ENCODE peak calls at places on chromosomes 1 and 21, in five cellular contexts. Y, R, G, Q and K are unnamed samples.

GRCh38 chr1:116997666-116998065 is 3.9 kb upstream of the CD101 start:
- DNase-seq in Q (no peak), R (no peak), G (no peak), Y (no peak), K (peak; percentile 58)

GRCh38 chr1:218339267-218339831 is 5.8 kb upstream of the TGFB2 start:
- DNase-seq in G (no peak), R (no peak), Q (no peak), Y (no peak), K (peak; percentile 62)

GRCh38 chr1:54356680-54357147 is 49.5 kb downstream of the SSBP3 start:
- DNase-seq in Y (no peak), G (peak; percentile 21), Q (no peak), R (no peak), K (no peak)

GRCh38 chr21:37565530-37566223 is 199.1 kb downstream of the DYRK1A start:
- DNase-seq in Y (no peak), Q (peak; percentile 16), R (no peak), G (no peak), K (peak; percentile 47)

GRCh38 chr1:211642870-211643269 is 32.6 kb downstream of the NEK2 start:
- DNase-seq in Y (no peak), Q (no peak), G (no peak), R (no peak), K (no peak)

GRCh38 chr1:54645806-54646676 is 4.5 kb downstream of the MROH7 start:
- DNase-seq in Y (no peak), Q (no peak), G (no peak), R (no peak), K (peak; percentile 8)

GRCh38 chr1:170674239-170674638 is 10.3 kb downstream of the PRRX1 start:
- DNase-seq in R (no peak), G (no peak), Y (no peak), Q (no peak), K (peak; percentile 94)

GRCh38 chr1:220189750-220190347 is 82.4 kb downstream of the RAB3GAP2 start:
- DNase-seq in Y (no peak), Q (no peak), R (no peak), G (no peak), K (peak; percentile 53)

GRCh38 chr1:6515771-6516170 is 24.3 kb upstream of the PLEKHG5 start:
- DNase-seq in Y (no peak), Q (no peak), R (no peak), G (no peak), K (no peak)

GRCh38 chr1:220881918-220882891 is 3.0 kb downstream of the HLX start:
- DNase-seq in R (peak; percentile 71), G (no peak), Y (no peak), Q (no peak), K (peak; percentile 50)

GRCh38 chr1:8027748-8028631 is 1.9 kb upstream of the ERRFI1 start:
- DNase-seq in R (no peak), Y (no peak), Q (no peak), G (no peak), K (peak; percentile 94)

GRCh38 chr1:228014235-228014930 is 7.6 kb downstream of the WNT3A start:
- DNase-seq in Y (no peak), R (peak; percentile 66), G (no peak), Q (no peak), K (peak; percentile 23)

GRCh38 chr1:169106921-169107672 is 607 bp downstream of the ATP1B1 start:
- DNase-seq in Y (no peak), G (no peak), R (peak; percentile 69), Q (no peak), K (peak; percentile 46)

GRCh38 chr1:151326619-151327222 is 495 bp downstream of the PI4KB start:
- DNase-seq in Q (no peak), R (no peak), G (peak; percentile 67), Y (no peak), K (peak; percentile 50)

GRCh38 chr1:68173283-68174172 is 58.8 kb downstream of the WLS start:
- DNase-seq in Y (no peak), G (no peak), R (no peak), Q (no peak), K (peak; percentile 33)

GRCh38 chr1:34500451-34500850 is 254.4 kb upstream of the GJB5 start:
- DNase-seq in R (peak; percentile 59), G (no peak), Y (no peak), Q (no peak), K (no peak)

GRCh38 chr1:111864862-111865261 is 109.2 kb downstream of the DDX20 start:
- DNase-seq in Y (no peak), Q (no peak), G (no peak), R (no peak), K (no peak)

GRCh38 chr1:94926915-94927404 is at the start of gene CNN3:
- DNase-seq in G (peak; percentile 73), R (peak; percentile 96), Y (peak; percentile 39), Q (peak; percentile 47), K (peak; percentile 86)

GRCh38 chr1:25771246-25772114 is 28.5 kb upstream of the SELENON start:
- DNase-seq in R (peak; percentile 84), G (peak; percentile 20), Y (no peak), Q (no peak), K (no peak)

GRCh38 chr1:77395051-77395450 is 113.2 kb downstream of the AK5 start:
- DNase-seq in R (no peak), G (no peak), Y (no peak), Q (no peak), K (no peak)

GRCh38 chr21:33643658-33644311 is 1.5 kb downstream of the ITSN1 start:
- DNase-seq in G (no peak), Y (no peak), Q (no peak), R (no peak), K (peak; percentile 40)

GRCh38 chr1:159941139-159941866 is 4.1 kb downstream of the IGSF9 start:
- DNase-seq in Q (no peak), R (no peak), Y (no peak), G (no peak), K (no peak)

GRCh38 chr1:218967836-218968235 is 205.8 kb upstream of the LYPLAL1 start:
- DNase-seq in Y (no peak), R (no peak), Q (peak; percentile 44), G (no peak), K (peak; percentile 47)

GRCh38 chr1:156076609-156077429 is 5.4 kb downstream of the MEX3A start:
- DNase-seq in Q (no peak), Y (no peak), R (peak; percentile 79), G (no peak), K (peak; percentile 22)

GRCh38 chr21:44898011-44898493 is 22.6 kb downstream of the ITGB2 start:
- DNase-seq in G (no peak), Q (no peak), Y (no peak), R (no peak), K (no peak)

GRCh38 chr1:207890136-207890738 is 20.7 kb downstream of the CD34 start:
- DNase-seq in G (no peak), Y (no peak), Q (peak; percentile 88), R (peak; percentile 86), K (peak; percentile 69)

GRCh38 chr1:59625388-59625787 is 189.4 kb upstream of the HOOK1 start:
- DNase-seq in R (no peak), Y (no peak), Q (no peak), G (no peak), K (no peak)

GRCh38 chr1:24927473-24927872 is 2.6 kb downstream of the RUNX3 start:
- DNase-seq in G (no peak), Q (no peak), Y (no peak), R (no peak), K (no peak)

GRCh38 chr1:4977701-4978100 is 323.3 kb downstream of the AJAP1 start:
- DNase-seq in G (no peak), Y (no peak), R (no peak), Q (no peak), K (no peak)

GRCh38 chr1:1282998-1283397 is 2.8 kb downstream of the SCNN1D start:
- DNase-seq in Y (no peak), R (no peak), Q (no peak), G (no peak), K (peak; percentile 80)

GRCh38 chr1:160911441-160911840 is 26.5 kb upstream of the ITLN1 start:
- DNase-seq in Q (no peak), G (no peak), Y (no peak), R (no peak), K (no peak)

GRCh38 chr1:243244420-243244819 is 10.7 kb downstream of the CEP170 start:
- DNase-seq in Y (no peak), R (no peak), G (no peak), Q (no peak), K (no peak)

GRCh38 chr1:59333626-59334277 is 36.9 kb downstream of the FGGY start:
- DNase-seq in Y (peak; percentile 8), G (no peak), R (no peak), Q (no peak), K (peak; percentile 54)

GRCh38 chr1:62796151-62796680 is 12.3 kb downstream of the ATG4C start:
- DNase-seq in R (no peak), Q (no peak), Y (no peak), G (no peak), K (no peak)

GRCh38 chr1:21939650-21940374 is 2.7 kb upstream of the HSPG2 start:
- DNase-seq in R (peak; percentile 93), Q (peak; percentile 89), G (no peak), Y (no peak), K (peak; percentile 97)

GRCh38 chr1:70754711-70755110 is 292.9 kb downstream of the PTGER3 start:
- DNase-seq in Q (no peak), R (no peak), G (no peak), Y (no peak), K (no peak)

GRCh38 chr1:223706077-223706988 is 6.0 kb upstream of the CAPN2 start:
- DNase-seq in G (no peak), R (no peak), Y (no peak), Q (no peak), K (peak; percentile 90)